ENCODE peak calls at places on chromosomes 13 and 19, in four cellular contexts. One of them, this sample, is unnamed. For H3K36me3 and H3K4me1, the result is how much of the 10 kb centered on the place peaks cover.

GRCh38 chr19:6806488-6806887 is 34.0 kb downstream of the VAV1 start:
- DNase-seq in tibial nerve: no peak
- DNase-seq in fibroblast of lung: no peak
- DNase-seq in aorta: no peak
- DNase-seq in this sample: no peak

GRCh38 chr19:51511353-51511752 is 9.8 kb upstream of the SIGLEC12 start:
- DNase-seq in aorta: no peak
- DNase-seq in fibroblast of lung: no peak
- DNase-seq in tibial nerve: no peak
- DNase-seq in this sample: no peak

GRCh38 chr13:51231456-51231855 is 9.3 kb downstream of the FAM124A start:
- DNase-seq in fibroblast of lung: no peak
- DNase-seq in tibial nerve: no peak
- DNase-seq in aorta: no peak
- DNase-seq in this sample: no peak

GRCh38 chr19:57566396-57567256 is 7.0 kb upstream of the ZNF550 start:
- DNase-seq in aorta: no peak
- DNase-seq in tibial nerve: no peak
- DNase-seq in fibroblast of lung: peak
- DNase-seq in this sample: no peak

GRCh38 chr13:72852207-72852606 is 70.3 kb downstream of the PIBF1 start:
- DNase-seq in aorta: no peak
- DNase-seq in tibial nerve: no peak
- DNase-seq in fibroblast of lung: no peak
- DNase-seq in this sample: no peak

GRCh38 chr13:37406031-37406430 is 192.5 kb downstream of the POSTN start:
- DNase-seq in aorta: no peak
- DNase-seq in fibroblast of lung: no peak
- DNase-seq in tibial nerve: no peak
- DNase-seq in this sample: no peak

GRCh38 chr19:13262450-13262849 is 112.2 kb downstream of the IER2 start:
- DNase-seq in aorta: no peak
- DNase-seq in fibroblast of lung: peak
- DNase-seq in tibial nerve: no peak
- DNase-seq in this sample: no peak

GRCh38 chr13:74129500-74130144 is 4.6 kb downstream of the KLF12 start:
- DNase-seq in aorta: no peak
- DNase-seq in tibial nerve: no peak
- DNase-seq in fibroblast of lung: peak
- DNase-seq in this sample: no peak

GRCh38 chr13:27556109-27556508 is 64.2 kb downstream of the LNX2 start:
- DNase-seq in aorta: no peak
- DNase-seq in fibroblast of lung: peak
- DNase-seq in tibial nerve: no peak
- DNase-seq in this sample: peak

GRCh38 chr19:40381321-40381720 is 8.7 kb downstream of the HIPK4 start:
- DNase-seq in tibial nerve: no peak
- DNase-seq in aorta: no peak
- DNase-seq in fibroblast of lung: no peak
- DNase-seq in this sample: no peak

GRCh38 chr13:23578411-23579071 is 8.3 kb downstream of the TNFRSF19 start:
- DNase-seq in fibroblast of lung: peak
- DNase-seq in aorta: peak
- DNase-seq in tibial nerve: peak
- DNase-seq in this sample: peak

GRCh38 chr13:106117035-106117434 is 418.4 kb downstream of the EFNB2 start:
- DNase-seq in tibial nerve: no peak
- DNase-seq in aorta: no peak
- DNase-seq in fibroblast of lung: peak
- DNase-seq in this sample: no peak

GRCh38 chr19:33392341-33393285 is 19.1 kb downstream of the CEBPG start:
- DNase-seq in aorta: peak
- DNase-seq in fibroblast of lung: no peak
- DNase-seq in tibial nerve: peak
- DNase-seq in this sample: no peak

GRCh38 chr13:27680465-27680864 is 58.8 kb downstream of the POLR1D start:
- DNase-seq in aorta: no peak
- DNase-seq in fibroblast of lung: no peak
- DNase-seq in tibial nerve: no peak
- DNase-seq in this sample: no peak

GRCh38 chr13:20170931-20171330 is 10.1 kb upstream of the GJA3 start:
- DNase-seq in fibroblast of lung: no peak
- DNase-seq in aorta: no peak
- DNase-seq in tibial nerve: no peak
- DNase-seq in this sample: no peak

GRCh38 chr13:37175996-37176395 is 70.5 kb upstream of the CSNK1A1L start:
- DNase-seq in aorta: no peak
- DNase-seq in tibial nerve: no peak
- DNase-seq in fibroblast of lung: peak
- DNase-seq in this sample: no peak

GRCh38 chr13:79973533-79973963 is 367.4 kb downstream of the SPRY2 start:
- DNase-seq in aorta: no peak
- DNase-seq in fibroblast of lung: no peak
- DNase-seq in tibial nerve: no peak
- DNase-seq in this sample: peak

GRCh38 chr19:7920520-7921301 is 573 bp downstream of the SNAPC2 start:
- DNase-seq in fibroblast of lung: peak
- DNase-seq in tibial nerve: peak
- DNase-seq in aorta: peak
- DNase-seq in this sample: peak

GRCh38 chr13:106299616-106300015 is 235.8 kb downstream of the EFNB2 start:
- DNase-seq in tibial nerve: no peak
- DNase-seq in aorta: no peak
- DNase-seq in fibroblast of lung: peak
- DNase-seq in this sample: no peak

GRCh38 chr19:6087074-6087506 is 23.2 kb downstream of the RFX2 start:
- DNase-seq in tibial nerve: no peak
- DNase-seq in aorta: no peak
- DNase-seq in fibroblast of lung: no peak
- DNase-seq in this sample: no peak

GRCh38 chr13:81138353-81138995 is 797.5 kb upstream of the SPRY2 start:
- DNase-seq in aorta: no peak
- DNase-seq in tibial nerve: no peak
- DNase-seq in fibroblast of lung: no peak
- DNase-seq in this sample: no peak

DNA sequence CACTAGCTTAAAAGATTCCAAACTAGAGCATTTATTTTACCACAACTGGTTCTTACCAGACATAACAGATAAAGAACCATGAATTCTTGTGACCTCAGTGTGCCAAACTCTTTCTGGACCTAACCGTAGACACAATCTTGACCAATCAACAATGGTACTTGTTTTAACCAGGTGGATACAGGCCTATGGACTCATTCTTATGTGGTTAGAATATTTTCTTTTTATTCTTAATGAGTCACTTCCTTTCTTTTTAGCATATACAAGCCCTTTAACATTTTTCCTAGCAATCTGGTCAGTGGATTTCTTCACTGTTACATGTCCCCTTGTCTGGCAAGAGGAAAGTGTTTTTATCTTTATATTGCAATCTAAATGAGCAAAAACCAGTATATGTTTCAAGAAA is 792.1 kb upstream of the SPRY2 start:
- DNase-seq in aorta: no peak
- DNase-seq in fibroblast of lung: peak
- DNase-seq in tibial nerve: no peak
- DNase-seq in this sample: no peak
- H3K36me3 ChIP-seq in aorta: under half
- H3K36me3 ChIP-seq in fibroblast of lung: under half
- H3K36me3 ChIP-seq in tibial nerve: under half
- H3K36me3 ChIP-seq in this sample: under half

DNA sequence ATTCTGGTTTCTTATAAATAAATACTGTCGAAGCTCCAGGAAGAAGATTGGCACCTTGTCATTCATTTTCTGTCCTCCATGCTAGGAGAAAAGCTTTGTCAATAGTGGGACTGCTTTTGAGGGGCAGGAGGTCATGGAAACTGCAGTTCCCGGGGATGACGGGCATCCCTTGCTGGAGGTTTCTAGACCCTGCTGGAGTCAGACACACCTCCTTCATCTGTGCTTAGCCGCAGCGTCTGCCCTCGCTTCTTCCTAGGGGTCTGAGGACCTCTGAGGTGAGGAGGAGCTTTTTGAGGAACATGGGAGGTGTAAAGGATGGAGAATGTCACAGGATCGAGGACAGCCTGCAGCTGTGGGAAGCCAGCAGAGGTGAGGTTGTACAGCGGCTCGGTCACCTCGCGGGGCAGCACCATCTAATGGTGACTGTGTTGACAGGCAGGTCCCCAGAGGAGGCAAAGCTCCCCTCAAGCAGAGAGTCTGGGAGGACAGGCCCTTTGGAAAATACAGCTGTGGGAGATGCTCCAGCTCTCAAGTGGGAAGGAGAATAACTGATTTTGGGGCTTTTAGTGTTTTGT is 172.7 kb upstream of the RNF113B start:
- DNase-seq in tibial nerve: no peak
- DNase-seq in fibroblast of lung: no peak
- DNase-seq in aorta: no peak
- DNase-seq in this sample: peak
- H3K4me1 ChIP-seq in tibial nerve: under half
- H3K4me1 ChIP-seq in fibroblast of lung: under half
- H3K4me1 ChIP-seq in aorta: under half
- H3K4me1 ChIP-seq in this sample: under half

DNA sequence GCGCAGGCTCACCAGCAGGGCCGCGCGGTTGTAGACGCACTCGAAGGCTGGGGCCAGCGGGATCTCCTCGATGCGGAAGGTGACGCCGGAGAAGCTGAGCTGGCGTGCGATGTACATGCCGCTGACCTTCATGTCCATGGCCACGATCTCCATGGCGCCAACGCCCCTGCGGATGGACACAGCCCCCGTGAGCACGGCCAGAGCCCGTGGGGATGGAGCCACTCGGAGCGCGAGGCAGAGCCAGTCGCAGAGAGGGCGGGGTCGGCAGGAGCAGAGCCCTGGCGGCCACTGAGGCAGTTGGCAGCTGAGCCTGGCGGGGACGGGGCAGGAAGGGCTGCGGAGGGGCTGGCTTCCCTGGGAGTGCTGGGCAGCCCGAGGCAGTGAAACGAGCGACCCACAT is 15.2 kb downstream of the GPX4 start:
- DNase-seq in aorta: no peak
- DNase-seq in tibial nerve: no peak
- DNase-seq in fibroblast of lung: no peak
- DNase-seq in this sample: no peak
- H3K36me3 ChIP-seq in aorta: under half
- H3K36me3 ChIP-seq in tibial nerve: under half
- H3K36me3 ChIP-seq in fibroblast of lung: half or more
- H3K36me3 ChIP-seq in this sample: half or more

GRCh38 chr19:18434411-18435184 is 3.3 kb downstream of the ISYNA1 start:
- DNase-seq in fibroblast of lung: no peak
- DNase-seq in tibial nerve: no peak
- DNase-seq in aorta: no peak
- DNase-seq in this sample: no peak

GRCh38 chr19:18433735-18434398 is 4.1 kb downstream of the ISYNA1 start:
- DNase-seq in aorta: no peak
- DNase-seq in fibroblast of lung: no peak
- DNase-seq in tibial nerve: no peak
- DNase-seq in this sample: no peak

GRCh38 chr19:18432275-18433038 is 5.5 kb downstream of the ISYNA1 start:
- DNase-seq in tibial nerve: no peak
- DNase-seq in aorta: no peak
- DNase-seq in fibroblast of lung: no peak
- DNase-seq in this sample: no peak

GRCh38 chr19:18431351-18432197 is 6.4 kb downstream of the ISYNA1 start:
- DNase-seq in fibroblast of lung: no peak
- DNase-seq in aorta: no peak
- DNase-seq in tibial nerve: no peak
- DNase-seq in this sample: no peak

DNA sequence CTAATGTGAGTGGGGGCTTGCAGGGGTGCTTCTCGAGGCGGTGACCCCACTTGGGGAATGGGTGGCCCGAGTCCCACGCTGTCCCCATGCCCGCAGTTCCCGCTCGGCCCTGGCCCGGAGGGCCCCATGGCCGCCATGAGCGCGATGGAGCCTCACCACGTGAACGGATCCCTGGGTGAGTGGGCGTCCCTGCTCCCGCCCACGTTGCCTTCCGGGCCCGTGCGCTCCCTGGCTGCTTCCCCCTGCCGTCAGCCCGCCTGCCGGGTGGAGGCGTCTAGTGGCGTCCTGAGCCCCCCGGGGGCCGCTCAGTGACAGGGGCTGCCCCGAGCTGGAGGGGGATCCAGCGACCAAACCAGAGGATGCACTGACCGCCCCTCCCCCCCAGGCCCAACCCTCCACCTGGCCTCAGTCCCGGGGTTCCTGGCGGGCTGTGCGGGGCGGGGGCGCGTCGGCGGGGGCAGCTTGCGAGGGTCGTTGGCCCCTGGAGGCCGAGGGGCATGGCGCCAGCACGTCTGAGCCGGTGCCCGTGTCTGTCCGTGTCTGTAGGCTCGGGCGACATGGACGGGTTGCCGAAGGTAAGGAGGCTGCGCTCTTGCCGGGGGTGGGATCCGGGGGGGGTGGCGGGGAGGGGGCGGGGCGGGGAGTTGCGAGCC is 4.8 kb downstream of the ISYNA1 start:
- DNase-seq in aorta: no peak
- DNase-seq in tibial nerve: no peak
- DNase-seq in fibroblast of lung: no peak
- DNase-seq in this sample: no peak
- H3K4me1 ChIP-seq in aorta: under half
- H3K4me1 ChIP-seq in tibial nerve: half or more
- H3K4me1 ChIP-seq in fibroblast of lung: under half
- H3K4me1 ChIP-seq in this sample: half or more

GRCh38 chr19:17112271-17112670 is 36.7 kb downstream of the MYO9B start:
- DNase-seq in fibroblast of lung: no peak
- DNase-seq in tibial nerve: no peak
- DNase-seq in aorta: no peak
- DNase-seq in this sample: no peak

GRCh38 chr19:17111766-17112165 is 36.2 kb downstream of the MYO9B start:
- DNase-seq in aorta: no peak
- DNase-seq in fibroblast of lung: no peak
- DNase-seq in tibial nerve: no peak
- DNase-seq in this sample: no peak

GRCh38 chr19:17112700-17113099 is 37.1 kb downstream of the MYO9B start:
- DNase-seq in aorta: no peak
- DNase-seq in fibroblast of lung: no peak
- DNase-seq in tibial nerve: no peak
- DNase-seq in this sample: no peak

GRCh38 chr19:17113127-17113785 is 37.7 kb downstream of the MYO9B start:
- DNase-seq in aorta: no peak
- DNase-seq in fibroblast of lung: no peak
- DNase-seq in tibial nerve: no peak
- DNase-seq in this sample: no peak

DNA sequence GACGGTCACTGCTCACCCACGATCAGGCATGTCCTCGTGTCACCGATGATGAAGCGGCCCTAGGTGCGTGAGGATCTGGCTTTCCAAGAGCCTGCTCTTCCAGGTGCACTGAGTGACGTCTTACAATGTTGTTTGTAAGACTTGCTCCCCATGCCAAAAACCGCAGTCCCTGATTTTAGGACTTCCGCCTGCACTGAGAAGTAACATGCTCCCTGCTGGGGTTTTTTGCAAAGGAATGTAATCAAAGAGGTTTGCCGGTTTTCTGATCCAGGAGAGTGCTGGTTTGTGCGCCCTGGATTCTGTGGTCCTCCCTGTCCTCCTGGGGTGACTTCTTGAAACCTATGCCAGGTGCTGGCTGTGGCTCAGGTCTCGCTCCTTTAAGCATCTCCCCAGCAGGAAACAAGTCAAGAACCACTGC is 38.8 kb downstream of the MYO9B start:
- DNase-seq in aorta: no peak
- DNase-seq in fibroblast of lung: no peak
- DNase-seq in tibial nerve: no peak
- DNase-seq in this sample: no peak
- H3K36me3 ChIP-seq in aorta: under half
- H3K36me3 ChIP-seq in fibroblast of lung: under half
- H3K36me3 ChIP-seq in tibial nerve: under half
- H3K36me3 ChIP-seq in this sample: under half

GRCh38 chr19:19407640-19407933 is 2.1 kb downstream of the GATAD2A start:
- DNase-seq in tibial nerve: no peak
- DNase-seq in aorta: no peak
- DNase-seq in fibroblast of lung: no peak
- DNase-seq in this sample: no peak
- H3K4me1 ChIP-seq in tibial nerve: half or more
- H3K4me1 ChIP-seq in aorta: under half
- H3K4me1 ChIP-seq in fibroblast of lung: under half
- H3K4me1 ChIP-seq in this sample: half or more